ENCODE peak calls at places on chromosomes 4 and X, in four cellular contexts. One of them, this sample, is unnamed.

GRCh38 chrX:39677987-39678840 is 419.5 kb downstream of the BCOR start:
- DNase-seq in K562: no peak
- DNase-seq in HepG2: no peak
- DNase-seq in H1: no peak
- DNase-seq in this sample: no peak

GRCh38 chr4:25535701-25536473 is 119.8 kb upstream of the SLC34A2 start:
- DNase-seq in K562: no peak
- DNase-seq in HepG2: no peak
- DNase-seq in H1: no peak
- DNase-seq in this sample: no peak

GRCh38 chr4:144449623-144450022 is 196.3 kb upstream of the HHIP start:
- DNase-seq in K562: no peak
- DNase-seq in HepG2: no peak
- DNase-seq in H1: no peak
- DNase-seq in this sample: peak; percentile 65

GRCh38 chr4:6467600-6467999 is 4.8 kb downstream of the PPP2R2C start:
- DNase-seq in K562: no peak
- DNase-seq in HepG2: no peak
- DNase-seq in H1: no peak
- DNase-seq in this sample: no peak

GRCh38 chr4:105520819-105521790 is 31.3 kb upstream of the ARHGEF38 start:
- DNase-seq in K562: peak; percentile 17
- DNase-seq in HepG2: peak; percentile 35
- DNase-seq in H1: no peak
- DNase-seq in this sample: peak; percentile 63

GRCh38 chr4:40720931-40721330 is 28.8 kb upstream of the NSUN7 start:
- DNase-seq in K562: no peak
- DNase-seq in HepG2: no peak
- DNase-seq in H1: no peak
- DNase-seq in this sample: no peak

GRCh38 chrX:45710081-45710801 is 509.6 kb upstream of the DIPK2B start:
- DNase-seq in K562: no peak
- DNase-seq in HepG2: no peak
- DNase-seq in H1: no peak
- DNase-seq in this sample: peak; percentile 76

GRCh38 chr4:184747034-184747830 is 13.3 kb upstream of the CENPU start:
- DNase-seq in K562: peak; percentile 35
- DNase-seq in HepG2: peak; percentile 76
- DNase-seq in H1: no peak
- DNase-seq in this sample: no peak

GRCh38 chr4:129043523-129043922 is 49.8 kb downstream of the SCLT1 start:
- DNase-seq in K562: no peak
- DNase-seq in HepG2: peak; percentile 7
- DNase-seq in H1: no peak
- DNase-seq in this sample: no peak

GRCh38 chrX:14920196-14920595 is 47.0 kb downstream of the MOSPD2 start:
- DNase-seq in K562: no peak
- DNase-seq in HepG2: no peak
- DNase-seq in H1: no peak
- DNase-seq in this sample: no peak

GRCh38 chr4:2437475-2438215 is 18.9 kb downstream of the CFAP99 start:
- DNase-seq in K562: no peak
- DNase-seq in HepG2: no peak
- DNase-seq in H1: no peak
- DNase-seq in this sample: no peak

GRCh38 chr4:91936301-91936700 is 367.5 kb upstream of the GRID2 start:
- DNase-seq in K562: no peak
- DNase-seq in HepG2: no peak
- DNase-seq in H1: no peak
- DNase-seq in this sample: no peak

GRCh38 chrX:155612312-155613224 is at the start of gene TMLHE:
- DNase-seq in K562: peak; percentile 77
- DNase-seq in HepG2: peak; percentile 41
- DNase-seq in H1: no peak
- DNase-seq in this sample: peak; percentile 75

GRCh38 chr4:70936200-70936787 is 34.1 kb downstream of the MOB1B start:
- DNase-seq in K562: no peak
- DNase-seq in HepG2: no peak
- DNase-seq in H1: no peak
- DNase-seq in this sample: no peak

GRCh38 chr4:2497931-2498330 is 29.0 kb downstream of the RNF4 start:
- DNase-seq in K562: no peak
- DNase-seq in HepG2: no peak
- DNase-seq in H1: no peak
- DNase-seq in this sample: no peak

GRCh38 chrX:49282647-49283011 is 13.0 kb downstream of the PPP1R3F start:
- DNase-seq in K562: peak; percentile 49
- DNase-seq in HepG2: no peak
- DNase-seq in H1: no peak
- DNase-seq in this sample: no peak

GRCh38 chr4:139909036-139909435 is 243.4 kb downstream of the MGST2 start:
- DNase-seq in K562: no peak
- DNase-seq in HepG2: no peak
- DNase-seq in H1: no peak
- DNase-seq in this sample: peak; percentile 77

GRCh38 chrX:116009871-116010710 is 160.5 kb upstream of the AGTR2 start:
- DNase-seq in K562: no peak
- DNase-seq in HepG2: peak; percentile 1
- DNase-seq in H1: no peak
- DNase-seq in this sample: no peak

GRCh38 chrX:56397636-56398035 is 165.5 kb downstream of the KLF8 start:
- DNase-seq in K562: no peak
- DNase-seq in HepG2: no peak
- DNase-seq in H1: no peak
- DNase-seq in this sample: no peak

GRCh38 chr4:90745176-90745575 is 618.0 kb downstream of the CCSER1 start:
- DNase-seq in K562: no peak
- DNase-seq in HepG2: no peak
- DNase-seq in H1: no peak
- DNase-seq in this sample: no peak

GRCh38 chr4:106329027-106329618 is 12.8 kb downstream of the AIMP1 start:
- DNase-seq in K562: peak; percentile 36
- DNase-seq in HepG2: peak; percentile 57
- DNase-seq in H1: no peak
- DNase-seq in this sample: peak; percentile 69

GRCh38 chrX:150200820-150201287 is 162.3 kb upstream of the MAMLD1 start:
- DNase-seq in K562: peak; percentile 11
- DNase-seq in HepG2: peak; percentile 54
- DNase-seq in H1: no peak
- DNase-seq in this sample: peak; percentile 73

GRCh38 chr4:26911254-26911653 is 50.6 kb downstream of the STIM2 start:
- DNase-seq in K562: no peak
- DNase-seq in HepG2: no peak
- DNase-seq in H1: no peak
- DNase-seq in this sample: no peak

GRCh38 chr4:92232566-92232965 is 71.2 kb upstream of the GRID2 start:
- DNase-seq in K562: no peak
- DNase-seq in HepG2: no peak
- DNase-seq in H1: no peak
- DNase-seq in this sample: no peak

GRCh38 chr4:153293675-153294057 is 50.8 kb upstream of the MND1 start:
- DNase-seq in K562: no peak
- DNase-seq in HepG2: no peak
- DNase-seq in H1: no peak
- DNase-seq in this sample: no peak

GRCh38 chr4:153297116-153297515 is 47.4 kb upstream of the MND1 start:
- DNase-seq in K562: no peak
- DNase-seq in HepG2: no peak
- DNase-seq in H1: no peak
- DNase-seq in this sample: no peak

GRCh38 chr4:153295131-153295755 is 49.2 kb upstream of the MND1 start:
- DNase-seq in K562: peak; percentile 54
- DNase-seq in HepG2: no peak
- DNase-seq in H1: no peak
- DNase-seq in this sample: no peak

GRCh38 chr4:153294631-153295030 is 49.9 kb upstream of the MND1 start:
- DNase-seq in K562: no peak
- DNase-seq in HepG2: no peak
- DNase-seq in H1: no peak
- DNase-seq in this sample: no peak

DNA sequence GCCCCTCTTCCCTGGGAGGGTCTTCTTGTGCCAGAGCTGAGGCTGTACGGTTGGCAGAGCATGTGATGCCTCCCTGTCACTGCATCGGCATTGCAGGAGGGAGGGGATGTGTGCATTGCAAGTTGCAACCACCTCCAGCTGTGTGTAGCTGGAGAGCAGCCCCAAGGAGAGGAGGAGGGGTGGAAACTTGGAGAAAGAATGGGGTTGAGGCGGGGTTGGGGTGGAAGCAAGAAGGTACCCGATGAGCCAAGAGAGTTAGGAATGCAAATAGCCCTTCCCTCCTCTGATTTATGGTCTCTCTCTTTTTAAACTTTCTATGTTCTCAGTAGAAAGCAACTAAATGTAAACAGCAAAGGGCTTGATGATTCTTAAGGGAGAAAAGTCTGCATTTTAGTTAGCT is 48.1 kb upstream of the MND1 start:
- DNase-seq in K562: no peak
- DNase-seq in HepG2: no peak
- DNase-seq in H1: no peak
- DNase-seq in this sample: no peak
- TF ChIP-seq POLR2AphosphoS5 in K562: no peak
- TF ChIP-seq POLR2AphosphoS5 in HepG2: no peak
- TF ChIP-seq POLR2AphosphoS5 in H1: no peak
- TF ChIP-seq POLR2AphosphoS5 in this sample: no peak

GRCh38 chr4:113707013-113707412 is 54.5 kb downstream of the CAMK2D start:
- DNase-seq in K562: no peak
- DNase-seq in HepG2: no peak
- DNase-seq in H1: no peak
- DNase-seq in this sample: no peak

GRCh38 chr4:113711883-113712662 is 49.5 kb downstream of the CAMK2D start:
- DNase-seq in K562: no peak
- DNase-seq in HepG2: no peak
- DNase-seq in H1: no peak
- DNase-seq in this sample: no peak

GRCh38 chr4:113708250-113708649 is 53.3 kb downstream of the CAMK2D start:
- DNase-seq in K562: no peak
- DNase-seq in HepG2: no peak
- DNase-seq in H1: no peak
- DNase-seq in this sample: no peak
- TF ChIP-seq JUN in K562: no peak
- TF ChIP-seq JUN in HepG2: no peak
- TF ChIP-seq JUN in H1: no peak
- TF ChIP-seq JUN in this sample: no peak

DNA sequence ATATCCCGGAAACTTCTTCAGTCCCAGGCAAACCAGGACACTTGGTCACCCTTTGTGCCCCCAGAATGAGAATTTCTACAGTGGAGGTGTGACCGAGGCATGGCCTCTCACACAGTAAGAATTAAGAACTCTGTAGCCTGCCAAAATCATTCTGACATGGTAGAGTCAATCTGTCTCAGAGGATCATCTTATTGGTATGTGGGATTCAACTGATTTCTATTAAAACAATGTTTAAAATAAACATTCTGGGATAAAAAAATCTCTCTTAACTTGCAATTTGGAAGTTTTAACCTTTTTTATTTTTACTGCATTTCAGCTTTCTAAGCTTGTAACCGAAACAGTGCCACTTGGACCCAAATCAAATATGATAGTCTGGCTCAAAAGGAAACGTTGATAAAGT is 165.4 kb upstream of the LDB2 start:
- DNase-seq in K562: no peak
- DNase-seq in HepG2: no peak
- DNase-seq in H1: no peak
- DNase-seq in this sample: no peak
- TF ChIP-seq MAX in K562: no peak
- TF ChIP-seq MAX in HepG2: no peak
- TF ChIP-seq MAX in H1: no peak
- TF ChIP-seq MAX in this sample: no peak

DNA sequence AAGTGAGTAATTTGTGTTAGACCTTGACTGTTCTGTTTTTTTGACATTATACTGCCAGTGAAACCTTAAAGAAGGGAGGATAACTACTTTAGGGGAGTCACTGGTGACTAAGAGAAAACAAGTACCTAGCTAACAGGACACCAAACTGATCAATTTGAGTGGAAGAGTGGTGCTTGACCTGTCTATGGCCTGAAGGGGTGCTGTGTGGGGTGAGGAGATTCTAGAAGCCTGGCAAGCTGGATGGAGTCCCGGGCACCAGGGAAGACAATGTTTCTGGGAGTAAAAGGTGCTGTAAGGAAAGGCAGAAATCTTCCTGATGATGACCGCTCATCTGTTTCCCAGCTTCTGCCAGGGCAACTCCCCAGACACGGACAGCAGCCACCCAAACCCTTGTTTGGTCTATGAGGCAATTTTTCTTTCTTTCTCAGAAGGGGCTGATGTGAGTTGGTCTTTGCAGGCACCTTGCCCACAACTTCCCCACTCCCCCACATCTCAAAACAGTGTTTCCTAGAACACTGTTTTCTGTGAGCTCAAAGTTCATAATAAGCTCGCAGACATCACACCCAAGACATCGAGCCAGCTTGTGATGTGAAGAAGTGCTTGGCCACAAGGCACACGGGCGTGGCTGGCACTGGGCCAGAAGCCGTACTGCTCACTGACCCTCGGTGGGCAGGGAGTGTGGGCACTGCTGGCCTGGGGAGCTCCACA is 4.6 kb downstream of the TXK start:
- DNase-seq in K562: no peak
- DNase-seq in HepG2: no peak
- DNase-seq in H1: no peak
- DNase-seq in this sample: no peak
- TF ChIP-seq POLR2AphosphoS5 in K562: no peak
- TF ChIP-seq POLR2AphosphoS5 in HepG2: no peak
- TF ChIP-seq POLR2AphosphoS5 in H1: no peak
- TF ChIP-seq POLR2AphosphoS5 in this sample: no peak

DNA sequence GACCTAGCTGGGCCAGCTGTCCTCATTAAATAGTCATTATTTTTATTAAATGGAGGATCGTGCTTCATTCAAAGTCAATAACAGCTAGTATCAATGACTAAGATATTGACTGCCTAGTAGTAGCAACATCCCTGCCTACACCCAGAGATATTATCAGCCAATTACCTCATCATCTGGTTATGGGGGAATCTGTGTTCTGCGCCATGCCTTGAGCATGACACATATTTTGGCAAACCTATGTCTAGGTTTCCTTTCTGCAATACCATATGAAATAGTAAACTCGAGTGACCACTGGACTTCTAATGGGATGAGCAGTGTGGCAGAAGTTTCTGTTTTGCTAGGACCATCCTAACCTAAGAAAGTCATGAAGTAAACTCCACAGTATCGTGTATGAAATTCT is 50.0 kb upstream of the AADAT start:
- DNase-seq in K562: no peak
- DNase-seq in HepG2: no peak
- DNase-seq in H1: no peak
- DNase-seq in this sample: no peak
- TF ChIP-seq JUN in K562: no peak
- TF ChIP-seq JUN in HepG2: no peak
- TF ChIP-seq JUN in H1: no peak
- TF ChIP-seq JUN in this sample: no peak

GRCh38 chrX:22134681-22135080 is 102.6 kb downstream of the PHEX start:
- DNase-seq in K562: no peak
- DNase-seq in HepG2: peak; percentile 22
- DNase-seq in H1: no peak
- DNase-seq in this sample: peak; percentile 73
- TF ChIP-seq MAX in K562: no peak
- TF ChIP-seq MAX in HepG2: no peak
- TF ChIP-seq MAX in H1: no peak
- TF ChIP-seq MAX in this sample: no peak